ENCODE peak calls at places on chromosomes 2 and 18, in eight cellular contexts. M is stimulated activated CD4-positive, alpha-beta T cell treated with anti-CD3 and anti-CD28 coated beads, Interleukin-12 subunit alpha, Interleukin-12 subunit beta, amount 100 ng/mL, for 24 hours; V is IMR-90; O is NCI-H1105 treated with DMSO at 0.1 percent for 48 hours; L is EL; J is body of pancreas; D is BJ; U is COLO829. Y is an unnamed sample.

GRCh38 chr2:18484625-18485024 is 75.8 kb downstream of the RDH14 start:
- DNase-seq in M (no peak), V (no peak), O (no peak), L (no peak), J (no peak), D (no peak), U (no peak), Y (no peak)

GRCh38 chr2:69505710-69506109 is 68.5 kb upstream of the NFU1 start:
- DNase-seq in M (no peak), V (no peak), O (no peak), L (no peak), J (peak; percentile 8), D (no peak), U (no peak), Y (no peak)

GRCh38 chr2:46669996-46670793 is 190.8 kb downstream of the TMEM247 start:
- DNase-seq in M (no peak), V (peak; percentile 86), O (no peak), L (peak; percentile 82), J (no peak), D (peak; percentile 63), U (no peak), Y (no peak)

GRCh38 chr2:75002007-75002406 is 43.6 kb downstream of the POLE4 start:
- DNase-seq in M (no peak), V (peak; percentile 75), O (no peak), L (peak; percentile 25), J (no peak), D (no peak), U (no peak), Y (no peak)

GRCh38 chr2:56224316-56224715 is 40.5 kb downstream of the CCDC85A start:
- DNase-seq in M (no peak), V (no peak), O (no peak), L (peak; percentile 53), J (no peak), D (no peak), U (no peak), Y (no peak)

GRCh38 chr2:126244937-126245336 is 411.0 kb upstream of the GYPC start:
- DNase-seq in M (no peak), V (no peak), O (no peak), L (peak; percentile 4), J (peak; percentile 73), D (no peak), U (peak; percentile 48), Y (no peak)

GRCh38 chr2:172350844-172351480 is 76.4 kb upstream of the ITGA6 start:
- DNase-seq in M (no peak), V (no peak), O (no peak), L (no peak), J (peak; percentile 97), D (no peak), U (no peak), Y (no peak)

GRCh38 chr2:57549642-57550102 is 496.9 kb upstream of the VRK2 start:
- DNase-seq in M (no peak), V (no peak), O (no peak), L (peak; percentile 14), J (no peak), D (no peak), U (peak; percentile 42), Y (no peak)

GRCh38 chr2:33457588-33458247 is 18.7 kb upstream of the RASGRP3 start:
- DNase-seq in M (no peak), V (no peak), O (no peak), L (no peak), J (peak; percentile 84), D (no peak), U (no peak), Y (peak; percentile 61)

GRCh38 chr2:190468814-190469569 is 60.8 kb downstream of the MFSD6 start:
- DNase-seq in M (no peak), V (peak; percentile 99), O (peak; percentile 98), L (peak; percentile 95), J (peak; percentile 77), D (peak; percentile 98), U (peak; percentile 92), Y (peak; percentile 97)

GRCh38 chr18:48600746-48601090 is 61.9 kb downstream of the CTIF start:
- DNase-seq in M (no peak), V (peak; percentile 49), O (no peak), L (no peak), J (no peak), D (no peak), U (no peak), Y (no peak)

GRCh38 chr2:197786010-197786877 is 1.1 kb upstream of the BOLL start:
- DNase-seq in M (peak; percentile 39), V (no peak), O (no peak), L (peak; percentile 13), J (peak; percentile 16), D (no peak), U (no peak), Y (no peak)

GRCh38 chr18:26548144-26549102 is at the start of gene KCTD1:
- DNase-seq in M (peak; percentile 42), V (peak; percentile 84), O (peak; percentile 85), L (peak; percentile 90), J (peak; percentile 87), D (no peak), U (peak; percentile 93), Y (peak; percentile 41)

GRCh38 chr2:233486778-233487552 is 79.6 kb downstream of the USP40 start:
- DNase-seq in M (no peak), V (peak; percentile 94), O (no peak), L (peak; percentile 92), J (no peak), D (peak; percentile 95), U (peak; percentile 16), Y (peak; percentile 55)

GRCh38 chr2:237314198-237314597 is 99.8 kb downstream of the COL6A3 start:
- DNase-seq in M (no peak), V (no peak), O (no peak), L (no peak), J (no peak), D (no peak), U (no peak), Y (no peak)

GRCh38 chr2:181954538-181954883 is 31.1 kb upstream of the PPP1R1C start:
- DNase-seq in M (no peak), V (peak; percentile 23), O (no peak), L (peak; percentile 20), J (no peak), D (no peak), U (no peak), Y (no peak)

GRCh38 chr2:101400048-101400447 is 12.7 kb upstream of the CREG2 start:
- DNase-seq in M (no peak), V (peak; percentile 28), O (no peak), L (peak; percentile 12), J (no peak), D (no peak), U (no peak), Y (no peak)

GRCh38 chr18:21479721-21480120 is 120.8 kb downstream of the ESCO1 start:
- DNase-seq in M (no peak), V (no peak), O (no peak), L (peak; percentile 43), J (no peak), D (no peak), U (no peak), Y (no peak)

GRCh38 chr2:57291209-57291608 is 755.4 kb upstream of the VRK2 start:
- DNase-seq in M (no peak), V (no peak), O (no peak), L (no peak), J (peak; percentile 7), D (no peak), U (no peak), Y (no peak)

GRCh38 chr2:953975-954686 is 3.5 kb downstream of the SNTG2 start:
- DNase-seq in M (no peak), V (peak; percentile 26), O (peak; percentile 41), L (no peak), J (peak; percentile 16), D (peak; percentile 9), U (peak; percentile 12), Y (no peak)

GRCh38 chr18:13337369-13337768 is 118.8 kb downstream of the LDLRAD4 start:
- DNase-seq in M (no peak), V (no peak), O (no peak), L (no peak), J (no peak), D (no peak), U (no peak), Y (no peak)

GRCh38 chr2:190532581-190532980 is 1.9 kb downstream of the NEMP2 start:
- DNase-seq in M (no peak), V (no peak), O (no peak), L (no peak), J (no peak), D (no peak), U (no peak), Y (no peak)

GRCh38 chr2:128312411-128312810 is 6.3 kb downstream of the HS6ST1 start:
- DNase-seq in M (no peak), V (no peak), O (no peak), L (no peak), J (no peak), D (no peak), U (no peak), Y (no peak)

GRCh38 chr18:48944634-48945033 is 6.1 kb downstream of the SMAD7 start:
- DNase-seq in M (no peak), V (peak; percentile 57), O (no peak), L (no peak), J (no peak), D (no peak), U (no peak), Y (no peak)

GRCh38 chr2:96407041-96407918 is 71.7 kb downstream of the NCAPH start:
- DNase-seq in M (peak; percentile 36), V (peak; percentile 79), O (peak; percentile 25), L (peak; percentile 72), J (peak; percentile 79), D (peak; percentile 4), U (peak; percentile 91), Y (peak; percentile 41)

GRCh38 chr2:73998451-73998850 is 13.7 kb downstream of the TET3 start:
- DNase-seq in M (no peak), V (no peak), O (no peak), L (no peak), J (no peak), D (no peak), U (no peak), Y (no peak)

GRCh38 chr18:73118121-73118816 is 250.5 kb upstream of the NETO1 start:
- DNase-seq in M (no peak), V (peak; percentile 72), O (no peak), L (peak; percentile 52), J (no peak), D (no peak), U (no peak), Y (peak; percentile 22)

GRCh38 chr2:30235859-30236535 is 4.7 kb downstream of the LBH start:
- DNase-seq in M (no peak), V (no peak), O (no peak), L (no peak), J (no peak), D (no peak), U (no peak), Y (no peak)

GRCh38 chr2:221779614-221780067 is 207.5 kb upstream of the EPHA4 start:
- DNase-seq in M (no peak), V (peak; percentile 81), O (no peak), L (peak; percentile 73), J (peak; percentile 4), D (peak; percentile 15), U (no peak), Y (no peak)

GRCh38 chr18:48622911-48623431 is 84.1 kb downstream of the CTIF start:
- DNase-seq in M (no peak), V (peak; percentile 61), O (no peak), L (peak; percentile 74), J (no peak), D (no peak), U (no peak), Y (no peak)

GRCh38 chr2:127293386-127293757 is 572 bp downstream of the ERCC3 start:
- DNase-seq in M (no peak), V (no peak), O (no peak), L (peak; percentile 20), J (no peak), D (no peak), U (no peak), Y (no peak)

GRCh38 chr2:175156534-175156933 is 11.5 kb downstream of the ATF2 start:
- DNase-seq in M (no peak), V (no peak), O (no peak), L (no peak), J (no peak), D (no peak), U (no peak), Y (no peak)

GRCh38 chr2:121155502-121156056 is 129.4 kb downstream of the TFCP2L1 start:
- DNase-seq in M (no peak), V (no peak), O (no peak), L (no peak), J (peak; percentile 90), D (no peak), U (no peak), Y (no peak)

GRCh38 chr18:74124642-74125041 is 23.0 kb downstream of the FBXO15 start:
- DNase-seq in M (no peak), V (no peak), O (no peak), L (no peak), J (no peak), D (no peak), U (no peak), Y (no peak)

Y was measured in AG09319.